ENCODE peak calls at places on chromosomes 6 and 20, in five cellular contexts. L, A, Y, Q and K are unnamed samples.

GRCh38 chr6:155201461-155202226 is 62.2 kb upstream of the CLDN20 start:
- DNase-seq in L (peak), A (no peak), Y (peak), Q (no peak), K (no peak)

GRCh38 chr6:22880686-22881433 is 311.5 kb downstream of the HDGFL1 start:
- DNase-seq in L (peak), A (peak), Y (peak), Q (no peak), K (no peak)

GRCh38 chr6:5287205-5287965 is 26.1 kb downstream of the FARS2 start:
- DNase-seq in L (no peak), A (no peak), Y (no peak), Q (no peak), K (peak)

GRCh38 chr6:25389501-25389900 is 110.3 kb downstream of the CARMIL1 start:
- DNase-seq in L (no peak), A (no peak), Y (peak), Q (no peak), K (no peak)

GRCh38 chr20:18048191-18048590 is 9.5 kb downstream of the OVOL2 start:
- DNase-seq in L (no peak), A (no peak), Y (no peak), Q (no peak), K (peak)

GRCh38 chr20:58597021-58597940 is 53.8 kb upstream of the STX16 start:
- DNase-seq in L (no peak), A (no peak), Y (no peak), Q (no peak), K (no peak)

GRCh38 chr6:155473741-155474140 is 18.1 kb upstream of the NOX3 start:
- DNase-seq in L (no peak), A (no peak), Y (no peak), Q (no peak), K (peak)

GRCh38 chr6:145829950-145830349 is 15.4 kb upstream of the FBXO30 start:
- DNase-seq in L (no peak), A (no peak), Y (no peak), Q (no peak), K (no peak)

GRCh38 chr6:30769088-30769852 is 24.9 kb upstream of the IER3 start:
- DNase-seq in L (peak), A (peak), Y (peak), Q (peak), K (peak)

GRCh38 chr20:20548527-20549266 is 163.7 kb downstream of the RALGAPA2 start:
- DNase-seq in L (no peak), A (peak), Y (no peak), Q (no peak), K (no peak)

GRCh38 chr20:2760381-2761305 is 39.8 kb downstream of the CPXM1 start:
- DNase-seq in L (no peak), A (no peak), Y (no peak), Q (no peak), K (no peak)

GRCh38 chr20:48826883-48827771 is 672 bp downstream of the PREX1 start:
- DNase-seq in L (peak), A (no peak), Y (peak), Q (no peak), K (peak)

GRCh38 chr6:100905067-100905466 is 23.9 kb upstream of the ASCC3 start:
- DNase-seq in L (no peak), A (no peak), Y (no peak), Q (no peak), K (peak)

GRCh38 chr6:34610819-34611477 is 54.8 kb upstream of the SPDEF start:
- DNase-seq in L (peak), A (peak), Y (peak), Q (peak), K (peak)

GRCh38 chr6:37646097-37646864 is 51.4 kb downstream of the MDGA1 start:
- DNase-seq in L (no peak), A (no peak), Y (no peak), Q (no peak), K (no peak)

GRCh38 chr20:4195499-4195898 is 180.1 kb upstream of the RNF24 start:
- DNase-seq in L (peak), A (peak), Y (peak), Q (peak), K (no peak)
- TF ChIP-seq MYC in L (no peak), A (no peak), Y (no peak), Q (no peak), K (no peak)

DNA sequence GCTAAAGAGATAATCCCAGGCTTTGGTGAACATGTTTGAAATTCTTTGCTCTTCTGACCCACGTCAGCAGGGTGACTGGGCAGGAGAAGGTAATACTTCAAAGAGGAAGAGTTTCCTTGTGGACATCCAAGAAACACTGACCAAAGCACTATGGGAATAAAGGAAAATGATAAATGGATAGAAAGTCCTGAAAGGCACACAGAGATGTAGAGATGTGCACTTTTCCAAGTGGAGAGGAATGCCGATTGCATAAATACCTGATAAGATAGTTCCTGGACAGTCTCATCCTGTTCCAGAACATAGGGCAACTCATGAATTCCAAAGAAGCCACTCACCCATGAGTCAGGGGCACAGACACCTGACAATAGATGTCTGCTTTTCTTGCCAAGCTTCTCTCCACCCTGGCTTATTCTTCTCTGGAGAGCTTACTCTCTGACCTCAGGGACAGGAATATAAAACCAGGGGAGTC is 191.3 kb upstream of the FOXA2 start:
- DNase-seq in L (peak), A (peak), Y (peak), Q (no peak), K (no peak)
- TF ChIP-seq MYC in L (no peak), A (no peak), Y (no peak), Q (no peak), K (no peak)

GRCh38 chr6:39387785-39388184 is 65.3 kb upstream of the KCNK16 start:
- DNase-seq in L (no peak), A (no peak), Y (no peak), Q (no peak), K (no peak)

GRCh38 chr6:39388526-39389371 is 66.2 kb upstream of the KCNK16 start:
- DNase-seq in L (no peak), A (no peak), Y (no peak), Q (no peak), K (no peak)

GRCh38 chr6:39393075-39393474 is 70.6 kb upstream of the KCNK16 start:
- DNase-seq in L (no peak), A (no peak), Y (no peak), Q (no peak), K (no peak)

GRCh38 chr6:39391182-39391581 is 68.7 kb upstream of the KCNK16 start:
- DNase-seq in L (no peak), A (no peak), Y (no peak), Q (no peak), K (no peak)

DNA sequence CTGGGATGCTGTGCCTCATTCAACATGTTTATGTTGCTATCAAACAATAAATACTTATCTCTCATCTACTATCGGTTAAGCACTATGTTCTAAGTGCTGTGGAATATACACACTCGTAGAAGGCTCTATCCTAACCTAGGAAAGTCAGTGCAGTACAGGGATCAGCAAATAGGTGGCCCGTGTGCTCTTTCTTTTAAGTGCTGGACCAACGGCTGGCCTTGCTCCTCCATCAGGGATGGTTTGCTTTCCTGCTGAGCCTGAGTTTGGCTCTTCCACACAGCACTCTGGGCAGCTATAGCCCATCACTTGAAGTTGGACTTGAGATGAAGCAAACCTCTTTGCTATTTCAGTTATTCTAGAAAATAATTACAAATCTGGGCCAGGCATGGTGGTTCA is 66.9 kb upstream of the KCNK16 start:
- DNase-seq in L (peak), A (no peak), Y (no peak), Q (no peak), K (no peak)
- TF ChIP-seq MYC in L (no peak), A (no peak), Y (no peak), Q (no peak), K (no peak)

GRCh38 chr20:32149566-32150170 is 40.2 kb downstream of the TM9SF4 start:
- DNase-seq in L (no peak), A (no peak), Y (no peak), Q (no peak), K (no peak)

GRCh38 chr20:32152421-32153155 is 43.1 kb downstream of the TM9SF4 start:
- DNase-seq in L (no peak), A (peak), Y (peak), Q (no peak), K (no peak)

GRCh38 chr20:32153771-32154170 is 44.3 kb downstream of the TM9SF4 start:
- DNase-seq in L (no peak), A (no peak), Y (no peak), Q (no peak), K (no peak)

GRCh38 chr20:32153156-32153665 is 43.7 kb downstream of the TM9SF4 start:
- DNase-seq in L (no peak), A (no peak), Y (no peak), Q (no peak), K (no peak)

GRCh38 chr20:32150291-32150848 is 40.9 kb downstream of the TM9SF4 start:
- DNase-seq in L (no peak), A (no peak), Y (no peak), Q (no peak), K (no peak)
- TF ChIP-seq MYC in L (no peak), A (no peak), Y (no peak), Q (no peak), K (no peak)

DNA sequence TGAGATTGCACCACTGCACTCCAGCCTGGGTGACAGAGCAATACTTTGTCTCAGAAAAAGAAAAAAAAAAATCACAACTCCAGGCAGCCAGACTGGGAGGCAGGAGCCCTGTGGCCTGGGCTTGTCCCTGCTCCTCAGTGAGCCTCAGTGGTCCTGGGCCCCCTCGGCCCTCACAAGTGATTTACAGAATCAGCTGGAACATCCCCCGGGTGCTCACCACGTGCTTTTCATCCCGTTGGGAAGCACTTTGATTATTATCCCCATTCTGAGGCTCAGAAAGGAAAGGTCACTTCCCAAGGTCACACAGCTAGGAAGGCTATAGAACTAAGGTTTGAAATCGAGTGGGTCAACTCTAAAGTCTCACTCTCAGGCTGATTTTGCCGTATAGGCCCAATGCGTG is 43.1 kb upstream of the TLDC2 start:
- DNase-seq in L (no peak), A (no peak), Y (no peak), Q (no peak), K (no peak)
- TF ChIP-seq MYC in L (no peak), A (no peak), Y (no peak), Q (no peak), K (no peak)

GRCh38 chr6:7389162-7389450 is 436 bp downstream of the CAGE1 start:
- DNase-seq in L (no peak), A (no peak), Y (no peak), Q (no peak), K (no peak)
- TF ChIP-seq MYC in L (no peak), A (no peak), Y (no peak), Q (no peak), K (no peak)

GRCh38 chr6:139230421-139230840 is 61.4 kb downstream of the TXLNB start:
- DNase-seq in L (peak), A (no peak), Y (no peak), Q (no peak), K (peak)
- TF ChIP-seq MYC in L (no peak), A (no peak), Y (no peak), Q (no peak), K (peak)

GRCh38 chr20:25563876-25564275 is 21.5 kb downstream of the NINL start:
- DNase-seq in L (no peak), A (no peak), Y (no peak), Q (no peak), K (no peak)

GRCh38 chr20:25566821-25567220 is 18.5 kb downstream of the NINL start:
- DNase-seq in L (no peak), A (no peak), Y (no peak), Q (no peak), K (no peak)

GRCh38 chr20:25563362-25563761 is 22.0 kb downstream of the NINL start:
- DNase-seq in L (no peak), A (no peak), Y (no peak), Q (no peak), K (no peak)

GRCh38 chr20:25567286-25567685 is 18.0 kb downstream of the NINL start:
- DNase-seq in L (no peak), A (no peak), Y (no peak), Q (no peak), K (no peak)

GRCh38 chr20:25565578-25566157 is 19.7 kb downstream of the NINL start:
- DNase-seq in L (no peak), A (peak), Y (peak), Q (no peak), K (no peak)
- TF ChIP-seq MYC in L (no peak), A (no peak), Y (no peak), Q (no peak), K (no peak)

DNA sequence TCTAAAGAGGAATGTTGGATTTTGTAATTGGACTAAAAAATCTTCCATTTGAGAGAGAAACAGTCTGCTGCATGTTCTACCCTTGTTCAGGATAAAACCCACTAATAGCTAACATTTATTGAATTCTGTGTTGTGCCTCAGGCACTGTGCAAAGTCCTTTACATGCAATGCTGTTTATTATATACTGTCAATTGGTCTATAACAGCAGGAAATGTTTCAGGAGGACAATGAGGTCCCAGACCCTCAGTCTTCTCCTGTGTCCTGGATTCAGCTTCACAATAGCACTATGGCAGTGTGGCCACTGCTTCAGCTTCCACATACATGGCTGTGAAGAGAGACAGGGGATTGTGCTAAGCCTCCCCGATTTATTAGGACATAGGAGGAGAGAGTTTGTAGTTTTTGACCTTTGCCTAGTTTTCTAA is 11.0 kb downstream of the PTPN1 start:
- DNase-seq in L (no peak), A (no peak), Y (no peak), Q (no peak), K (no peak)
- TF ChIP-seq MYC in L (no peak), A (no peak), Y (no peak), Q (no peak), K (no peak)

GRCh38 chr6:40556023-40556422 is 31.1 kb downstream of the LRFN2 start:
- DNase-seq in L (no peak), A (no peak), Y (no peak), Q (no peak), K (no peak)
- TF ChIP-seq MYC in L (no peak), A (no peak), Y (no peak), Q (no peak), K (no peak)